ENCODE peak calls at places on chromosomes 13 and 19, in nine cellular contexts. U is activated CD8-positive, alpha-beta T cell treated with anti-CD3 and anti-CD28 coated beads for 36 hours; E is heart right ventricle; W is WTC11; S is glutamatergic neuron; K is stomach; P is cardiac muscle cell; Z is A549; Q is K562. L is an unnamed sample.
A peak's percentile ranks its signal among the peaks of the same experiment; 100 is the strongest.

GRCh38 chr13:45278096-45278645 is 62.8 kb downstream of the TPT1 start:
- DNase-seq in U (no peak), E (no peak), W (no peak), S (no peak), K (no peak), P (no peak), Z (no peak), Q (no peak), L (no peak)

GRCh38 chr13:46553886-46554855 is 1.2 kb downstream of the LRCH1 start:
- DNase-seq in U (peak; percentile 82), E (peak; percentile 79), W (peak; percentile 48), S (peak; percentile 62), K (peak; percentile 71), P (peak; percentile 84), Z (peak; percentile 49), Q (peak; percentile 52), L (peak; percentile 77)

GRCh38 chr13:62879071-62879470 is 1463.4 kb upstream of the PCDH20 start:
- DNase-seq in U (no peak), E (no peak), W (no peak), S (no peak), K (no peak), P (no peak), Z (no peak), Q (no peak), L (no peak)

GRCh38 chr13:71801165-71801564 is 65.8 kb downstream of the DACH1 start:
- DNase-seq in U (no peak), E (no peak), W (no peak), S (no peak), K (no peak), P (no peak), Z (no peak), Q (no peak), L (no peak)

GRCh38 chr13:31761951-31762350 is 22.6 kb downstream of the RXFP2 start:
- DNase-seq in U (no peak), E (no peak), W (no peak), S (no peak), K (no peak), P (no peak), Z (no peak), Q (no peak), L (no peak)

GRCh38 chr13:27425918-27426630 is 1.7 kb downstream of the GTF3A start:
- DNase-seq in U (peak; percentile 90), E (peak; percentile 75), W (peak; percentile 29), S (peak; percentile 41), K (peak; percentile 82), P (peak; percentile 43), Z (peak; percentile 51), Q (peak; percentile 40), L (peak; percentile 47)

GRCh38 chr13:42996584-42996983 is 4.5 kb upstream of the EPSTI1 start:
- DNase-seq in U (no peak), E (no peak), W (no peak), S (no peak), K (no peak), P (no peak), Z (peak; percentile 30), Q (no peak), L (no peak)

GRCh38 chr13:53064721-53065120 is 36.1 kb downstream of the OLFM4 start:
- DNase-seq in U (no peak), E (peak; percentile 15), W (no peak), S (no peak), K (no peak), P (no peak), Z (no peak), Q (no peak), L (no peak)

GRCh38 chr19:44871809-44872208 is 19.2 kb upstream of the TOMM40 start:
- DNase-seq in U (no peak), E (no peak), W (no peak), S (no peak), K (no peak), P (no peak), Z (no peak), Q (peak; percentile 5), L (no peak)

GRCh38 chr19:35000647-35001501 is 751 bp downstream of the GRAMD1A start:
- DNase-seq in U (peak; percentile 85), E (no peak), W (peak; percentile 43), S (peak; percentile 54), K (no peak), P (peak; percentile 43), Z (peak; percentile 70), Q (peak; percentile 82), L (no peak)

GRCh38 chr13:112844879-112845278 is 124.1 kb upstream of the MCF2L start:
- DNase-seq in U (no peak), E (no peak), W (no peak), S (no peak), K (no peak), P (no peak), Z (no peak), Q (no peak), L (no peak)

GRCh38 chr19:47540748-47541147 is 25.9 kb upstream of the NAPA start:
- DNase-seq in U (no peak), E (no peak), W (peak; percentile 36), S (no peak), K (no peak), P (peak; percentile 35), Z (peak; percentile 43), Q (no peak), L (no peak)
- TF ChIP-seq CTCF in U (no peak), E (no peak), W (no peak), S (no peak), K (no peak), P (peak; percentile 50), Z (peak; percentile 31), Q (peak; percentile 53), L (no peak)

DNA sequence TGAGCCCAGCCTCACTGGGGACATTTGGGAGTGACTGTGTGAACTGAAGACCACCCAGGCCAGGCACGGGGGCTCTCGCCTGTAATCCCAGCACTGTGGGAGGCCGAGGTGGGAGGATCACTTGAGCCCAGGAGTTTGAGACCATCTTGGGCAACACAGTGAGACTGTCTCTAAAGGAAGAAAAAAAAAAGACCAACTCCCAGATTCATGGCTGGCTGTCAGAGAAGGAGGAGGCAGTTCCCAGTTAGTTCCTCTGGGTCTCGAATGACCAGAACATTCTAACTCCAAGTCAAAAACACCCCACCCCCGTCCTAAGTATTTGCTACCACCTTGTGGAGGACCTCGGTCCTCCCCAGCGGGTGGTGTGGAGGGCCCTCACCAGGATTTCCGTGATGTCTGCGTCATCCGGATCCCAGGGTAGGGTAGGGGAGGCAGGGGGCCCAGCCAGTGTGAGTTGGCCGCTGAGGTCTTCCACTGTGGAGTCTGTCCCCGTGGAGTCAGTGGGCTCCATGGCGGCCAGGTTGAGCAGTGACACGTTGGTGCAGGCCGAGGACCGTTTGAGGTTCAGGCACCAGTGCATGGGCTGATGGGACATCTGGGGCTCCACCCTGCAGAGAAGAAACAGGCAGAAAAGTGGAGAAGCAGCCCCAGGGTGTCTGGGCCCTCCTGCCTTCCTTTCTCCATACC is 1.3 kb downstream of the TSKS start:
- DNase-seq in U (peak; percentile 29), E (peak; percentile 51), W (no peak), S (no peak), K (no peak), P (peak; percentile 28), Z (no peak), Q (peak; percentile 75), L (no peak)
- TF ChIP-seq CTCF in U (no peak), E (peak; percentile 22), W (no peak), S (no peak), K (no peak), P (peak; percentile 49), Z (no peak), Q (peak; percentile 90), L (no peak)

GRCh38 chr19:56134655-56134922 is 6.5 kb upstream of the ZNF444 start:
- DNase-seq in U (no peak), E (no peak), W (no peak), S (no peak), K (no peak), P (no peak), Z (no peak), Q (no peak), L (no peak)

GRCh38 chr19:56133858-56134654 is 7.0 kb upstream of the ZNF444 start:
- DNase-seq in U (no peak), E (no peak), W (no peak), S (peak; percentile 73), K (no peak), P (no peak), Z (no peak), Q (no peak), L (no peak)

GRCh38 chr19:56136362-56136761 is 4.7 kb upstream of the ZNF444 start:
- DNase-seq in U (no peak), E (no peak), W (peak; percentile 48), S (no peak), K (no peak), P (no peak), Z (no peak), Q (no peak), L (no peak)

GRCh38 chr19:56131651-56132050 is 9.4 kb upstream of the ZNF444 start:
- DNase-seq in U (no peak), E (no peak), W (no peak), S (no peak), K (no peak), P (no peak), Z (no peak), Q (no peak), L (no peak)

DNA sequence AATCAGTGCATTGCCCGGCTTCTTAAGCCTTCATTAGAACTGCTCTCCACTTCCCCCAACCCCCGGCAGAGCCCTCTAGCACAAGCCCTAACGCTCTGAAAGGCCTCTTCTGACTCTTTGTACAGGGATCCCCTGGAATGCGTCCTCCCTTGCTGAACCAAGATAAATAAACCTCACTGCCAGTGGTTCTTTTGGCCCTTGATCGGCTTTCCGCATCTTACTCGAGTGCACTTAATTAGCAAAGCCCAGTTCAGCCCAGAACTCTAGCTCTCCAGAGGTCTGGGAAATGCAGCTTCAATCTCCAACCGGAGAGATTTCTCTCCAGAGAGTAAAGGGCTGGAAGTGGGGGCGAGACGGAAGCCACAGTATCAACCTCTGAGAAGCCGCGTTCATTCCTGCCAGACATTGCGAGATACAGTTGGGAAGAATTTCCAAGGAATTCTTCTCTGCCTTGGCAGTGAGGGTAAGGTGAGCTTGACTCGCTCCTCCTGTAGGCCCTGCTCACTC is 8.7 kb upstream of the ZNF444 start:
- DNase-seq in U (no peak), E (peak; percentile 45), W (no peak), S (no peak), K (no peak), P (peak; percentile 72), Z (no peak), Q (no peak), L (no peak)
- TF ChIP-seq CTCF in U (no peak), E (no peak), W (no peak), S (no peak), K (no peak), P (no peak), Z (no peak), Q (no peak), L (no peak)

GRCh38 chr19:4066682-4067395 is at the start of gene ZBTB7A:
- DNase-seq in U (peak; percentile 91), E (peak; percentile 91), W (peak; percentile 64), S (peak; percentile 84), K (peak; percentile 91), P (peak; percentile 92), Z (peak; percentile 70), Q (no peak), L (peak; percentile 76)

GRCh38 chr19:4064073-4064550 is 2.6 kb downstream of the ZBTB7A start:
- DNase-seq in U (no peak), E (no peak), W (no peak), S (no peak), K (no peak), P (peak; percentile 20), Z (no peak), Q (no peak), L (no peak)

GRCh38 chr19:4066176-4066606 is 508 bp downstream of the ZBTB7A start:
- DNase-seq in U (peak; percentile 73), E (no peak), W (no peak), S (no peak), K (no peak), P (no peak), Z (no peak), Q (no peak), L (peak; percentile 73)

GRCh38 chr19:4064551-4065260 is 2.0 kb downstream of the ZBTB7A start:
- DNase-seq in U (peak; percentile 55), E (peak; percentile 70), W (no peak), S (peak; percentile 60), K (peak; percentile 56), P (peak; percentile 44), Z (no peak), Q (peak; percentile 76), L (no peak)

GRCh38 chr19:4065430-4066175 is 1.1 kb downstream of the ZBTB7A start:
- DNase-seq in U (peak; percentile 96), E (peak; percentile 95), W (peak; percentile 97), S (peak; percentile 97), K (peak; percentile 97), P (peak; percentile 97), Z (peak; percentile 86), Q (peak; percentile 89), L (peak; percentile 98)
- TF ChIP-seq CTCF in U (no peak), E (no peak), W (no peak), S (no peak), K (no peak), P (no peak), Z (no peak), Q (no peak), L (no peak)